ENCODE peak calls at places on chromosomes 2 and 18, in seven cellular contexts. One of them, this sample, is unnamed.

GRCh38 chr2:144511945-144512344 is 8.0 kb downstream of the ZEB2 start:
- DNase-seq in CD4-positive, CD25-positive, alpha-beta regulatory T cell: no peak
- DNase-seq in choroid plexus epithelial cell: no peak
- DNase-seq in epithelial cell of esophagus: no peak
- DNase-seq in BJ: no peak
- DNase-seq in GM23338: peak
- DNase-seq in aorta: no peak
- DNase-seq in this sample: no peak

GRCh38 chr18:8450013-8450412 is 159.2 kb upstream of the RAB12 start:
- DNase-seq in aorta: no peak
- DNase-seq in CD4-positive, CD25-positive, alpha-beta regulatory T cell: no peak
- DNase-seq in BJ: no peak
- DNase-seq in GM23338: peak
- DNase-seq in choroid plexus epithelial cell: peak
- DNase-seq in epithelial cell of esophagus: no peak
- DNase-seq in this sample: no peak

GRCh38 chr2:23561088-23561487 is 176.1 kb downstream of the KLHL29 start:
- DNase-seq in choroid plexus epithelial cell: no peak
- DNase-seq in GM23338: no peak
- DNase-seq in BJ: no peak
- DNase-seq in aorta: no peak
- DNase-seq in epithelial cell of esophagus: no peak
- DNase-seq in CD4-positive, CD25-positive, alpha-beta regulatory T cell: no peak
- DNase-seq in this sample: no peak

GRCh38 chr2:37344453-37345361 is at the start of gene QPCT:
- DNase-seq in CD4-positive, CD25-positive, alpha-beta regulatory T cell: peak
- DNase-seq in choroid plexus epithelial cell: peak
- DNase-seq in aorta: peak
- DNase-seq in epithelial cell of esophagus: peak
- DNase-seq in BJ: no peak
- DNase-seq in GM23338: peak
- DNase-seq in this sample: no peak

GRCh38 chr2:60500861-60501260 is 52.6 kb downstream of the BCL11A start:
- DNase-seq in aorta: no peak
- DNase-seq in epithelial cell of esophagus: peak
- DNase-seq in CD4-positive, CD25-positive, alpha-beta regulatory T cell: no peak
- DNase-seq in BJ: no peak
- DNase-seq in GM23338: no peak
- DNase-seq in choroid plexus epithelial cell: peak
- DNase-seq in this sample: no peak

GRCh38 chr18:11955299-11956029 is 25.8 kb upstream of the IMPA2 start:
- DNase-seq in epithelial cell of esophagus: peak
- DNase-seq in CD4-positive, CD25-positive, alpha-beta regulatory T cell: no peak
- DNase-seq in aorta: peak
- DNase-seq in GM23338: peak
- DNase-seq in choroid plexus epithelial cell: peak
- DNase-seq in BJ: peak
- DNase-seq in this sample: no peak

GRCh38 chr18:52504589-52504988 is 164.6 kb downstream of the DCC start:
- DNase-seq in aorta: no peak
- DNase-seq in BJ: no peak
- DNase-seq in CD4-positive, CD25-positive, alpha-beta regulatory T cell: no peak
- DNase-seq in epithelial cell of esophagus: no peak
- DNase-seq in GM23338: no peak
- DNase-seq in choroid plexus epithelial cell: no peak
- DNase-seq in this sample: no peak

GRCh38 chr2:221774136-221774535 is 202.0 kb upstream of the EPHA4 start:
- DNase-seq in choroid plexus epithelial cell: no peak
- DNase-seq in BJ: no peak
- DNase-seq in CD4-positive, CD25-positive, alpha-beta regulatory T cell: no peak
- DNase-seq in epithelial cell of esophagus: no peak
- DNase-seq in GM23338: no peak
- DNase-seq in aorta: no peak
- DNase-seq in this sample: no peak

GRCh38 chr2:72887836-72888437 is 729 bp downstream of the SPR start:
- DNase-seq in GM23338: peak
- DNase-seq in choroid plexus epithelial cell: peak
- DNase-seq in BJ: no peak
- DNase-seq in aorta: peak
- DNase-seq in epithelial cell of esophagus: peak
- DNase-seq in CD4-positive, CD25-positive, alpha-beta regulatory T cell: no peak
- DNase-seq in this sample: peak

GRCh38 chr2:74983606-74984005 is 25.2 kb downstream of the POLE4 start:
- DNase-seq in aorta: no peak
- DNase-seq in choroid plexus epithelial cell: no peak
- DNase-seq in epithelial cell of esophagus: no peak
- DNase-seq in BJ: no peak
- DNase-seq in CD4-positive, CD25-positive, alpha-beta regulatory T cell: no peak
- DNase-seq in GM23338: no peak
- DNase-seq in this sample: no peak

GRCh38 chr2:88218971-88219370 is 48.8 kb downstream of the THNSL2 start:
- DNase-seq in GM23338: peak
- DNase-seq in CD4-positive, CD25-positive, alpha-beta regulatory T cell: no peak
- DNase-seq in BJ: no peak
- DNase-seq in choroid plexus epithelial cell: no peak
- DNase-seq in aorta: no peak
- DNase-seq in epithelial cell of esophagus: no peak
- DNase-seq in this sample: no peak

GRCh38 chr2:150689600-150689999 is 202.1 kb upstream of the RND3 start:
- DNase-seq in aorta: no peak
- DNase-seq in BJ: no peak
- DNase-seq in epithelial cell of esophagus: no peak
- DNase-seq in choroid plexus epithelial cell: peak
- DNase-seq in GM23338: no peak
- DNase-seq in CD4-positive, CD25-positive, alpha-beta regulatory T cell: no peak
- DNase-seq in this sample: no peak

GRCh38 chr18:32483002-32483401 is 12.3 kb upstream of the GAREM1 start:
- DNase-seq in epithelial cell of esophagus: no peak
- DNase-seq in BJ: no peak
- DNase-seq in aorta: no peak
- DNase-seq in CD4-positive, CD25-positive, alpha-beta regulatory T cell: no peak
- DNase-seq in GM23338: no peak
- DNase-seq in choroid plexus epithelial cell: no peak
- DNase-seq in this sample: no peak

GRCh38 chr18:26056291-26056690 is 34.1 kb downstream of the SS18 start:
- DNase-seq in BJ: no peak
- DNase-seq in choroid plexus epithelial cell: peak
- DNase-seq in epithelial cell of esophagus: peak
- DNase-seq in CD4-positive, CD25-positive, alpha-beta regulatory T cell: no peak
- DNase-seq in GM23338: no peak
- DNase-seq in aorta: no peak
- DNase-seq in this sample: no peak

GRCh38 chr2:9949992-9950520 is 1.4 kb upstream of the GRHL1 start:
- DNase-seq in choroid plexus epithelial cell: no peak
- DNase-seq in epithelial cell of esophagus: no peak
- DNase-seq in GM23338: peak
- DNase-seq in BJ: no peak
- DNase-seq in aorta: no peak
- DNase-seq in CD4-positive, CD25-positive, alpha-beta regulatory T cell: no peak
- DNase-seq in this sample: no peak

GRCh38 chr2:105576440-105577241 is 168.1 kb upstream of the NCK2 start:
- DNase-seq in GM23338: peak
- DNase-seq in epithelial cell of esophagus: peak
- DNase-seq in CD4-positive, CD25-positive, alpha-beta regulatory T cell: no peak
- DNase-seq in BJ: no peak
- DNase-seq in choroid plexus epithelial cell: peak
- DNase-seq in aorta: no peak
- DNase-seq in this sample: peak

GRCh38 chr2:53740170-53740569 is 27.4 kb upstream of the CHAC2 start:
- DNase-seq in choroid plexus epithelial cell: peak
- DNase-seq in CD4-positive, CD25-positive, alpha-beta regulatory T cell: no peak
- DNase-seq in aorta: no peak
- DNase-seq in GM23338: peak
- DNase-seq in BJ: no peak
- DNase-seq in epithelial cell of esophagus: peak
- DNase-seq in this sample: no peak

GRCh38 chr2:140658766-140659165 is 1472.0 kb downstream of the LRP1B start:
- DNase-seq in GM23338: no peak
- DNase-seq in choroid plexus epithelial cell: peak
- DNase-seq in BJ: no peak
- DNase-seq in CD4-positive, CD25-positive, alpha-beta regulatory T cell: no peak
- DNase-seq in epithelial cell of esophagus: no peak
- DNase-seq in aorta: no peak
- DNase-seq in this sample: no peak

GRCh38 chr2:238853218-238853617 is 5.3 kb downstream of the TWIST2 start:
- DNase-seq in CD4-positive, CD25-positive, alpha-beta regulatory T cell: no peak
- DNase-seq in choroid plexus epithelial cell: no peak
- DNase-seq in GM23338: no peak
- DNase-seq in aorta: no peak
- DNase-seq in epithelial cell of esophagus: no peak
- DNase-seq in BJ: no peak
- DNase-seq in this sample: no peak
- H3K4me3 ChIP-seq in CD4-positive, CD25-positive, alpha-beta regulatory T cell: no peak
- H3K4me3 ChIP-seq in choroid plexus epithelial cell: no peak
- H3K4me3 ChIP-seq in GM23338: no peak
- H3K4me3 ChIP-seq in aorta: no peak
- H3K4me3 ChIP-seq in epithelial cell of esophagus: no peak
- H3K4me3 ChIP-seq in BJ: peak
- H3K4me3 ChIP-seq in this sample: no peak

GRCh38 chr2:195658541-195658890 is 1.5 kb downstream of the SLC39A10 start:
- DNase-seq in BJ: peak
- DNase-seq in choroid plexus epithelial cell: peak
- DNase-seq in epithelial cell of esophagus: peak
- DNase-seq in aorta: no peak
- DNase-seq in CD4-positive, CD25-positive, alpha-beta regulatory T cell: peak
- DNase-seq in GM23338: no peak
- DNase-seq in this sample: no peak

GRCh38 chr2:195657634-195658540 is 861 bp downstream of the SLC39A10 start:
- DNase-seq in CD4-positive, CD25-positive, alpha-beta regulatory T cell: peak
- DNase-seq in aorta: peak
- DNase-seq in GM23338: peak
- DNase-seq in BJ: peak
- DNase-seq in choroid plexus epithelial cell: peak
- DNase-seq in epithelial cell of esophagus: peak
- DNase-seq in this sample: peak

GRCh38 chr2:195659114-195659513 is 2.1 kb downstream of the SLC39A10 start:
- DNase-seq in epithelial cell of esophagus: no peak
- DNase-seq in choroid plexus epithelial cell: no peak
- DNase-seq in BJ: no peak
- DNase-seq in CD4-positive, CD25-positive, alpha-beta regulatory T cell: peak
- DNase-seq in GM23338: no peak
- DNase-seq in aorta: no peak
- DNase-seq in this sample: peak

GRCh38 chr2:195662138-195662537 is 5.1 kb downstream of the SLC39A10 start:
- DNase-seq in BJ: no peak
- DNase-seq in aorta: no peak
- DNase-seq in epithelial cell of esophagus: no peak
- DNase-seq in CD4-positive, CD25-positive, alpha-beta regulatory T cell: no peak
- DNase-seq in choroid plexus epithelial cell: no peak
- DNase-seq in GM23338: no peak
- DNase-seq in this sample: no peak

DNA sequence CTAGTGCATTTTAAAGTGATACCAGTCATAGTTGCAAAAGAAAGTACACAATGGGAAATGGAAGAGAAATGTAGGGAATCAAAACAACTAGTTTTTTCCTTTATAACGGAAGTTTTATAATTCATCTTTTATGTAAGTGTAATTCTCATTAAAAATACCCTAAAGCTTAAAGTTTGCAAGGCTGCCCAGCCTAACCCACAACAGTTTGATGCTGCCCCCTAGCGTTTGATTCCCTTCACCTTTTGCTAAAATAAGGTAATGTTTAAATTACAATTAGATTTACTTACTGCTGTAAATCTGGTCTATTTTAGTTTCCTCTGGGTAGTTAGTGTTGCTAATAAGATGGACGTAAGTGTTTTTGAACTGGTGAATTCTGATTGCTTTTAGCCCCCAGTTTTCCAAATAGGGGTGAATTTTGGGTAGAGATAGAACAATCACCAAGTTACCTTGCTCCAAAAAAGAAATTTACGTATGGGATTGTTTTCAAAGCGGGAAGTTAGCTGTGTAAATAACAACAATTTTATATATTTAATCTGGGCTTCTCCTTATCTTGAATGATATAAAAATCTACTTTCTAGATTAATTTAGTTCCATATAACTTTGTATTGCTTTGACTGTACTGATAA is 3.4 kb downstream of the SLC39A10 start:
- DNase-seq in BJ: peak
- DNase-seq in choroid plexus epithelial cell: peak
- DNase-seq in GM23338: peak
- DNase-seq in epithelial cell of esophagus: peak
- DNase-seq in CD4-positive, CD25-positive, alpha-beta regulatory T cell: peak
- DNase-seq in aorta: no peak
- DNase-seq in this sample: peak
- H3K4me3 ChIP-seq in BJ: peak
- H3K4me3 ChIP-seq in choroid plexus epithelial cell: peak
- H3K4me3 ChIP-seq in GM23338: no peak
- H3K4me3 ChIP-seq in epithelial cell of esophagus: no peak
- H3K4me3 ChIP-seq in CD4-positive, CD25-positive, alpha-beta regulatory T cell: peak
- H3K4me3 ChIP-seq in aorta: no peak
- H3K4me3 ChIP-seq in this sample: no peak

DNA sequence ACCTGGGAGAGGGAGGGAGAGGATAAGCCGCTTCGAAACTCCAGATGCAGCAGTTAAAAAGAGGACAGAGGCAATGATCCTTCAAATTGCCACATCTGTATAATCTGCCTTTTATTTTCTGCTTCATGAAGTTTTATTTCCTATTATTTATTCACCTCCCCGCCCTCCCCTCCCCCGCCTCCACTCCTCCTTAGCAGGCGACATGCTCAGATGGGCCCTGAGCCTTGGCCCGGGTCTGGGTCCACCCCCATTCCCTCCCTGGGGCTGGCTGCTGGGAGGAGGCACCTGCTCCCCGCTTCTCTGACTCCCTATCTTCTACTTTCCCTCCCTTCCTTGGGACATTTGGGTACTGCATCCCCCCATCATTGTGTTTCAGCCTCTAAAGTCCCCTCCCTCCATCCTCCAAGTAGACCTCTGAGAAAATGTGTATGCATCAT is 36.1 kb downstream of the PSD4 start:
- DNase-seq in CD4-positive, CD25-positive, alpha-beta regulatory T cell: no peak
- DNase-seq in GM23338: no peak
- DNase-seq in epithelial cell of esophagus: no peak
- DNase-seq in aorta: peak
- DNase-seq in choroid plexus epithelial cell: no peak
- DNase-seq in BJ: no peak
- DNase-seq in this sample: no peak
- H3K4me3 ChIP-seq in CD4-positive, CD25-positive, alpha-beta regulatory T cell: no peak
- H3K4me3 ChIP-seq in GM23338: no peak
- H3K4me3 ChIP-seq in epithelial cell of esophagus: no peak
- H3K4me3 ChIP-seq in aorta: no peak
- H3K4me3 ChIP-seq in choroid plexus epithelial cell: no peak
- H3K4me3 ChIP-seq in BJ: no peak
- H3K4me3 ChIP-seq in this sample: no peak

DNA sequence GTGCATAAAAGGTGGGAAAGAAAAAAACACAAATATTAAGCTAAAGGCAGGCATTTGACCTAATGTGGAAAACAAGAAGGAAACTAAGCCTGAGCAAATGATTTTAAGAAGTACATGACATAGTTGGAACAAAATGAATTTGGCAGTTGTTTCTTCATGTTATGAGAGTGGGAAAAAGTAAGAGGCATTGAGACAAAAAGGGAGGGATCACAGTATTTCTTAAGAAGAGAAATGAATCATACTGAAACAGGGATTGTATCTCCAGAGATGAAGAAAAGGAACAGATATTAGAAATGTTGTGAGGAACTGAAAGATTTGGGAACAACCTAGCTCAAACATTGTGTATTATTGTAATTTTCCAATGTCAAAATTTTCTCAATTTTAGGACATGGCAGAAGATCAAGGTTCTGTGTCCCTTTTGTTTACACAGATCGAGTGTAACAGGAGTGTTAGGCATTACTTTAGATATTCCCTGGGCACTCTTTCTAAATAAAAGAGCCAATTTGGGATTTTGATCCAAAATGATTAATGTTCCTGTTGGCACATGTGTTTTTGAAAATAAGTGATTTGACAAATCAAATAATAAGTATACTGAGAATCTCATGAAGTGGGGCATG is 98.6 kb downstream of the CALCRL start:
- DNase-seq in GM23338: no peak
- DNase-seq in epithelial cell of esophagus: peak
- DNase-seq in aorta: no peak
- DNase-seq in CD4-positive, CD25-positive, alpha-beta regulatory T cell: no peak
- DNase-seq in BJ: peak
- DNase-seq in choroid plexus epithelial cell: peak
- DNase-seq in this sample: no peak
- H3K4me3 ChIP-seq in GM23338: no peak
- H3K4me3 ChIP-seq in epithelial cell of esophagus: no peak
- H3K4me3 ChIP-seq in aorta: no peak
- H3K4me3 ChIP-seq in CD4-positive, CD25-positive, alpha-beta regulatory T cell: no peak
- H3K4me3 ChIP-seq in BJ: no peak
- H3K4me3 ChIP-seq in choroid plexus epithelial cell: no peak
- H3K4me3 ChIP-seq in this sample: no peak

This sample was measured in Jurkat, Clone E6-1.